ENCODE peak calls at places on chromosomes 5 and 9, in ten cellular contexts. Z is adrenal gland; D is PC-9; O is tibial nerve; E is ovary; S is CD4-positive, alpha-beta T cell; R is heart left ventricle; C is esophagus squamous epithelium; P is transverse colon; W is HCT116. V is an unnamed sample.

GRCh38 chr5:10111575-10111974 is 138.1 kb downstream of the ATPSCKMT start:
- DNase-seq in E (no peak), R (no peak), W (peak; percentile 21), O (no peak), D (no peak), S (no peak), Z (no peak), C (no peak), P (peak; percentile 39), V (no peak)

GRCh38 chr5:129664336-129664937 is 83.5 kb upstream of the MINAR2 start:
- DNase-seq in W (peak; percentile 39), O (peak; percentile 41), E (no peak), D (no peak), C (no peak), S (no peak), R (peak; percentile 28), P (peak; percentile 41), Z (peak; percentile 51), V (no peak)

GRCh38 chr9:126420643-126421564 is 94.3 kb downstream of the MVB12B start:
- DNase-seq in S (no peak), D (peak; percentile 88), C (no peak), W (peak; percentile 15), P (no peak), R (no peak), Z (no peak), O (no peak), E (no peak), V (no peak)

GRCh38 chr9:84701801-84702200 is 32.3 kb downstream of the NTRK2 start:
- DNase-seq in P (no peak), O (no peak), D (no peak), S (no peak), R (no peak), E (no peak), W (no peak), Z (no peak), C (no peak), V (no peak)

GRCh38 chr9:128555180-128555721 is 2.9 kb downstream of the SPTAN1 start:
- DNase-seq in S (no peak), R (no peak), P (no peak), O (no peak), Z (peak; percentile 27), W (peak; percentile 46), E (no peak), D (peak; percentile 76), C (no peak), V (no peak)

GRCh38 chr9:116144038-116144437 is 9.6 kb upstream of the PAPPA start:
- DNase-seq in O (no peak), D (no peak), E (no peak), S (no peak), W (no peak), P (no peak), R (no peak), Z (no peak), C (no peak), V (no peak)

GRCh38 chr9:98318834-98319478 is 63.5 kb upstream of the TBC1D2 start:
- DNase-seq in D (peak; percentile 42), E (no peak), O (no peak), W (no peak), P (no peak), C (no peak), S (no peak), R (no peak), Z (no peak), V (no peak)

GRCh38 chr5:154771383-154771901 is 16.3 kb downstream of the LARP1 start:
- DNase-seq in O (no peak), R (peak; percentile 42), Z (no peak), D (no peak), P (no peak), E (peak; percentile 43), C (no peak), S (no peak), W (no peak), V (no peak)

GRCh38 chr9:114155967-114156294 is 594 bp downstream of the COL27A1 start:
- DNase-seq in P (no peak), C (no peak), W (no peak), E (no peak), Z (no peak), S (no peak), R (no peak), O (no peak), D (no peak), V (no peak)

GRCh38 chr9:114155263-114155966 is at the start of gene COL27A1:
- DNase-seq in W (peak; percentile 19), Z (peak; percentile 85), S (peak; percentile 84), D (no peak), O (peak; percentile 75), P (peak; percentile 82), E (peak; percentile 82), R (peak; percentile 88), C (no peak), V (peak; percentile 77)

GRCh38 chr9:114156311-114156657 is 947 bp downstream of the COL27A1 start:
- DNase-seq in E (no peak), S (no peak), W (no peak), O (no peak), Z (peak; percentile 54), C (no peak), D (no peak), R (no peak), P (no peak), V (no peak)

GRCh38 chr9:114157516-114158176 is 2.3 kb downstream of the COL27A1 start:
- DNase-seq in W (no peak), Z (no peak), D (no peak), S (no peak), E (no peak), O (no peak), C (no peak), P (no peak), R (no peak), V (no peak)

DNA sequence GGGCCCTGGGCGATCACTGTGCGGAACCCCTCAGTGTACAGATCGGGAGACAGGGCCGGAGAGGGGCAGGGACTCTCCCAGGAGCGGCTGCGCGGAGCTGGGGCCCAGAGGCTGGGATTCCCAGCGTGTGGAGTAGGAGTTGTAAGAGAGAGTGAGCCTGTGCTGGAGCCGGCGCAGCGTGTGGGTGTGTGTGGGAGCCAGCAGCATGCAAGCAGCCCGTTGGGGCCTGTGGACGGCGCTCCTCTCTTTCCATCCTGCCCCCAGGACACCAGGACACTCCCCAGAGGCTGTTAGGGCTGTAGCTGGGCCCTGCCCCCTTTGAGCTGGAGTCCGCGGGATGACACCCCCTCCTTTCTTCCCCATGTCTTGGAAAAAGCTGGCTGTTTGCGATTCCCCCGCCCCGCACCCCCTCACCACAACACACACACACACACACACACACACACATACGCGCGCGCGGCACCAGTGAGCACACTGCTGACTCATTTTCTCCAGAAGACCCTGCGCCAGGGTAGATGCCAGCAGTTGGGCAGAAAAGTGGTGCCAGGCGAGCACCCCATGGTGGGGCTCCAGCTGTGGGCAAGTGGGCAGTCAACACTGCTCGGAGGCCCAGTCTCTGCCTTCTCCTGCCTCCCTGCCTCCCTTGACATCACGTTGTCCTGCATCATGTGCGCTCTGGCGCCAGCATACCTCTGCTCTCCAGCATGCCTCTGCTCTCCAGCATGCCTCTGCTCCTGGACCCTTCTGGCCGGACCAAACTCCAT is 1.5 kb downstream of the COL27A1 start:
- DNase-seq in O (peak; percentile 40), R (peak; percentile 69), Z (no peak), C (no peak), D (no peak), E (peak; percentile 76), W (no peak), P (peak; percentile 27), S (no peak), V (no peak)
- H3K27ac ChIP-seq in O (peak overlapping the region; percentile 71), R (peak overlapping the region; percentile 77), Z (peak overlapping the region; percentile 77), C (peak overlapping the region; percentile 83), D (no peak overlapping the region), E (peak overlapping the region; percentile 4), W (no peak overlapping the region), P (peak overlapping the region; percentile 71), S (no peak overlapping the region), V (no peak overlapping the region)

DNA sequence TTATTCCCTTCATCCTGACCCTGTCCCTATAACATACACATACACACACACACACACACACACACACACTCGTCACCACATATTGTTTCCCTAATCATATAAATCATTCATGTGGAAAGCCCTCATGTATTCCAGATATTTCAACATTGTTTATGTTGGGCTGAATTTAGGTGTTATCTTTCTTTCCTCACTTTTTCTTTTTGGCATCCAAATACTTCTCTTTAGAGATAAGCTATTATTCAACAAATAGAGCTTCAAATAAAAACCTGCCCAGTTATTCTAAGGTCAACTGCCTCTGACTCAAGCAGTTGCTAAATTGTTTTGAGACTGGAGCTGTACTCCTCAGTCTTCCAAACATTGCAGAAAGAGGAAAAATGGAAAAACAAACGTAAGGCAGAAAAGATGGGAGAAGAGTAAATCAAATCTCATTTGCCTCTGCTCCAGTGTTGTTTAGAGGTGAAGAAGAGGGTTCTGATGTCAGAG is 215.8 kb downstream of the GAS1 start:
- DNase-seq in S (no peak), D (peak; percentile 85), P (no peak), W (no peak), C (no peak), E (no peak), O (no peak), Z (no peak), R (no peak), V (no peak)
- TF ChIP-seq CTCF in S (no peak), D (no peak), P (no peak), W (no peak), C (no peak), E (no peak), O (no peak), Z (no peak), R (no peak), V (no peak)

DNA sequence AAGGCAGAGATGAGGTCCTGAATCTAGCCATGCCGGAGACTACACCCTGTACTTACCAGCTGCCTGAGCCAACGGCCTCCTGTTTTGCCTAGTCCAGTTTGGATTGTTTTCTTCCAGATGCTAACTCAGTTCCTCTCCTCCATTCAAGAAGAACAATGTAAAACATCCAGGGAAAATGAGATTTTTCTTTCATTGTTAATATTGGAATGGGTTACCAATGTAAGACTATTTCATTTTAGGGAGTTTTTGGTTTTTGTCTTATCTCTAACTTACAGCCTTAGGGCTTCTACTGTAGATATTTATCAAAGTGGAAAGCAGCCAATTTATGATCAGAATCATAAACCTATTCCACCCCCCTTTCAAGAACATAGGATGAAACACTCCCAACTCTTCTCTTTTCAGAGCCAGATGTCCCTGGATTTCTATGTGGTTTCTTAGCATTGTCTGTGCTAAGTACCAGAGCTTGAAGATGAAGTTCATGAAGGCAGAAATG is 3.5 kb upstream of the VDAC1 start:
- DNase-seq in C (no peak), Z (no peak), D (no peak), S (no peak), O (no peak), P (no peak), E (no peak), W (no peak), R (no peak), V (no peak)
- H3K27ac ChIP-seq in C (no peak overlapping the region), Z (no peak overlapping the region), D (no peak overlapping the region), S (no peak overlapping the region), O (no peak overlapping the region), P (no peak overlapping the region), E (no peak overlapping the region), W (no peak overlapping the region), R (no peak overlapping the region), V (no peak overlapping the region)

DNA sequence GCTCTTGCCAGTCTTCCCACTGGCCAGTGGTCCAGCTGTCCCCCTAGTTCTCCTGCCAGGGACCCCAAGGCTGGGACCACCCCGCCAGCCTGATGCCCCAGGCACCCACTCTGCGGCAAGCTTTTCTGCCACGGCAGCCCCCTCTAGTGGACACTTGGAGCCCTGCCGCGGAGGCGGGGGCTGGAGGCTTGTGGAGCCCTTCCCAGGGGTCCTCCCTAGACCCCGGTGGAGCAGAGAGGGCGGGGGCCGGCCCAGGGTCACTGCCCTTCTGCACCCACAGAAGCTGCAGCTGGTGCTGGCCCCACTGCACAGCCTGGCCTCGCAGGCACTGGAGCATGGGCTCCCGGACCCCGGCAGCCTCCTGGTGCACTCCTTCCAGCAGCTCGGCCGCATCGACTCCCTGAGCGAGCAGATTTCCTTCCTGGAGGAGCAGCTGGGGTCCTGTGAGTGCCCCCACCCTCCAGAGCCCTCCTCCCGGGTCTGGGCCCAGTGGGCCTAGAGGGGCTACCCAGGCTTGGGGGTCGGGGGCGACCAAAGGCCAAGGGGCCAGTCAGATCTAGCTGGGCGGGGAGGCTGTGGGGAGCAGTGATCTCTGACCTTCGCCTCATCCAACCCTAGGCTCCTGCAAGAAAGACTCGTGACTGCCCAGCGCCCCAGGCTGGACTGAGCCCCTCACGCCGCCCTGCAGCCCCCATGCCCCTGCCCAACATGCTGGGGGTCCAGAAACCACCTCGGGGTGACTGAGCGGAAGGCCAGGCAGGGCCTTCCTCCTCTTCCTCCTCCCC is 9.1 kb downstream of the EGFL7 start:
- DNase-seq in C (no peak), R (no peak), O (no peak), Z (no peak), D (no peak), E (peak; percentile 28), P (no peak), W (no peak), S (peak; percentile 60), V (peak; percentile 25)
- TF ChIP-seq CTCF in C (peak; percentile 51), R (peak; percentile 78), O (peak; percentile 72), Z (peak; percentile 62), D (peak; percentile 87), E (peak; percentile 50), P (peak; percentile 87), W (peak; percentile 87), S (peak; percentile 71), V (peak; percentile 71)

V was measured in CD8-positive, alpha-beta T cell.